ENCODE peak calls at places on chromosomes 13 and 19, in four cellular contexts. One of them, this sample, is unnamed.

GRCh38 chr13:30737511-30738342 is 2.4 kb downstream of the ALOX5AP start:
- DNase-seq in fibroblast of mammary gland: no peak
- DNase-seq in stimulated activated naive CD8-positive, alpha-beta T cell treated with anti-CD3 and anti-CD28 coated beads, Interleukin-15, amount 100 ng/mL, for 72 hours: no peak
- DNase-seq in iris pigment epithelial cell: no peak
- DNase-seq in this sample: no peak

GRCh38 chr13:113802090-113802531 is 43.1 kb downstream of the TMEM255B start:
- DNase-seq in fibroblast of mammary gland: peak; percentile 76
- DNase-seq in stimulated activated naive CD8-positive, alpha-beta T cell treated with anti-CD3 and anti-CD28 coated beads, Interleukin-15, amount 100 ng/mL, for 72 hours: no peak
- DNase-seq in iris pigment epithelial cell: peak; percentile 66
- DNase-seq in this sample: peak; percentile 74

GRCh38 chr13:46211116-46211515 is 612 bp upstream of the LRRC63 start:
- DNase-seq in fibroblast of mammary gland: no peak
- DNase-seq in stimulated activated naive CD8-positive, alpha-beta T cell treated with anti-CD3 and anti-CD28 coated beads, Interleukin-15, amount 100 ng/mL, for 72 hours: peak; percentile 34
- DNase-seq in iris pigment epithelial cell: no peak
- DNase-seq in this sample: no peak

GRCh38 chr13:26500618-26501320 is 56.7 kb upstream of the WASF3 start:
- DNase-seq in fibroblast of mammary gland: no peak
- DNase-seq in stimulated activated naive CD8-positive, alpha-beta T cell treated with anti-CD3 and anti-CD28 coated beads, Interleukin-15, amount 100 ng/mL, for 72 hours: no peak
- DNase-seq in iris pigment epithelial cell: peak; percentile 7
- DNase-seq in this sample: no peak

GRCh38 chr13:42401376-42401775 is 129.4 kb downstream of the AKAP11 start:
- DNase-seq in fibroblast of mammary gland: no peak
- DNase-seq in stimulated activated naive CD8-positive, alpha-beta T cell treated with anti-CD3 and anti-CD28 coated beads, Interleukin-15, amount 100 ng/mL, for 72 hours: no peak
- DNase-seq in iris pigment epithelial cell: no peak
- DNase-seq in this sample: no peak

GRCh38 chr13:25447396-25447795 is 75.6 kb downstream of the ATP8A2 start:
- DNase-seq in fibroblast of mammary gland: no peak
- DNase-seq in stimulated activated naive CD8-positive, alpha-beta T cell treated with anti-CD3 and anti-CD28 coated beads, Interleukin-15, amount 100 ng/mL, for 72 hours: no peak
- DNase-seq in iris pigment epithelial cell: no peak
- DNase-seq in this sample: no peak

GRCh38 chr19:7595466-7596133 is at the start of gene CAMSAP3:
- DNase-seq in fibroblast of mammary gland: peak; percentile 14
- DNase-seq in stimulated activated naive CD8-positive, alpha-beta T cell treated with anti-CD3 and anti-CD28 coated beads, Interleukin-15, amount 100 ng/mL, for 72 hours: peak; percentile 55
- DNase-seq in iris pigment epithelial cell: peak; percentile 9
- DNase-seq in this sample: no peak

GRCh38 chr19:16364231-16364865 is 39.7 kb downstream of the KLF2 start:
- DNase-seq in fibroblast of mammary gland: no peak
- DNase-seq in stimulated activated naive CD8-positive, alpha-beta T cell treated with anti-CD3 and anti-CD28 coated beads, Interleukin-15, amount 100 ng/mL, for 72 hours: no peak
- DNase-seq in iris pigment epithelial cell: no peak
- DNase-seq in this sample: no peak

GRCh38 chr19:45217957-45218334 is 27.3 kb downstream of the EXOC3L2 start:
- DNase-seq in fibroblast of mammary gland: no peak
- DNase-seq in stimulated activated naive CD8-positive, alpha-beta T cell treated with anti-CD3 and anti-CD28 coated beads, Interleukin-15, amount 100 ng/mL, for 72 hours: no peak
- DNase-seq in iris pigment epithelial cell: no peak
- DNase-seq in this sample: no peak

GRCh38 chr13:70960841-70961443 is 852.7 kb upstream of the KLHL1 start:
- DNase-seq in fibroblast of mammary gland: peak; percentile 28
- DNase-seq in stimulated activated naive CD8-positive, alpha-beta T cell treated with anti-CD3 and anti-CD28 coated beads, Interleukin-15, amount 100 ng/mL, for 72 hours: no peak
- DNase-seq in iris pigment epithelial cell: peak; percentile 45
- DNase-seq in this sample: peak; percentile 13

GRCh38 chr13:74134777-74135305 is 637 bp upstream of the KLF12 start:
- DNase-seq in fibroblast of mammary gland: no peak
- DNase-seq in stimulated activated naive CD8-positive, alpha-beta T cell treated with anti-CD3 and anti-CD28 coated beads, Interleukin-15, amount 100 ng/mL, for 72 hours: peak; percentile 89
- DNase-seq in iris pigment epithelial cell: no peak
- DNase-seq in this sample: no peak

This sample was measured in amniotic epithelial cell.